ENCODE peak calls at places on chromosomes 13 and 19, in four cellular contexts. R is heart right ventricle, N is Calu3, D is tibial nerve. P is an unnamed sample.

GRCh38 chr13:112643759-112644459 is 45.9 kb upstream of the ATP11A start:
- DNase-seq in R (no peak), N (peak), D (no peak), P (no peak)

GRCh38 chr19:2371656-2372055 is 11.6 kb downstream of the TMPRSS9 start:
- DNase-seq in D (no peak), N (no peak), R (no peak), P (no peak)

GRCh38 chr13:59094149-59094548 is 1069.6 kb downstream of the DIAPH3 start:
- DNase-seq in D (no peak), N (no peak), R (no peak), P (no peak)

GRCh38 chr19:55503447-55504251 is 15.4 kb downstream of the SSC5D start:
- DNase-seq in D (peak), R (peak), N (peak), P (peak)

GRCh38 chr13:42894765-42895181 is 97.3 kb downstream of the EPSTI1 start:
- DNase-seq in R (no peak), N (no peak), D (no peak), P (no peak)

GRCh38 chr19:55178781-55179569 is 1.1 kb downstream of the SYT5 start:
- DNase-seq in R (peak), D (peak), N (peak), P (peak)

GRCh38 chr19:56091751-56092546 is 29.1 kb downstream of the ZNF787 start:
- DNase-seq in N (peak), R (no peak), D (no peak), P (no peak)

GRCh38 chr19:57560049-57560491 is 407 bp upstream of the ZNF550 start:
- DNase-seq in N (no peak), R (peak), D (no peak), P (no peak)

GRCh38 chr19:39411006-39411831 is 1.2 kb upstream of the PLEKHG2 start:
- DNase-seq in N (peak), D (peak), R (no peak), P (peak)

GRCh38 chr13:114077938-114078335 is 54.5 kb downstream of the RASA3 start:
- DNase-seq in R (no peak), D (no peak), N (no peak), P (no peak)

GRCh38 chr13:27826379-27827353 is 34.4 kb downstream of the GSX1 start:
- DNase-seq in D (peak), N (peak), R (peak), P (peak)

GRCh38 chr13:63337041-63337440 is 1921.4 kb upstream of the PCDH20 start:
- DNase-seq in N (no peak), D (no peak), R (no peak), P (no peak)

GRCh38 chr19:50322931-50323781 is 6.0 kb downstream of the KCNC3 start:
- DNase-seq in N (no peak), R (no peak), D (no peak), P (no peak)

GRCh38 chr13:99610702-99611289 is 109.5 kb downstream of the TM9SF2 start:
- DNase-seq in R (no peak), D (no peak), N (no peak), P (no peak)

GRCh38 chr13:26255717-26256277 is 1.9 kb downstream of the CDK8 start:
- DNase-seq in N (no peak), D (no peak), R (no peak), P (no peak)

GRCh38 chr19:22882797-22883196 is 50.7 kb downstream of the ZNF723 start:
- DNase-seq in D (peak), N (no peak), R (no peak), P (no peak)

GRCh38 chr19:5403968-5404640 is 51.1 kb upstream of the ZNRF4 start:
- DNase-seq in D (peak), R (peak), N (peak), P (peak)

DNA sequence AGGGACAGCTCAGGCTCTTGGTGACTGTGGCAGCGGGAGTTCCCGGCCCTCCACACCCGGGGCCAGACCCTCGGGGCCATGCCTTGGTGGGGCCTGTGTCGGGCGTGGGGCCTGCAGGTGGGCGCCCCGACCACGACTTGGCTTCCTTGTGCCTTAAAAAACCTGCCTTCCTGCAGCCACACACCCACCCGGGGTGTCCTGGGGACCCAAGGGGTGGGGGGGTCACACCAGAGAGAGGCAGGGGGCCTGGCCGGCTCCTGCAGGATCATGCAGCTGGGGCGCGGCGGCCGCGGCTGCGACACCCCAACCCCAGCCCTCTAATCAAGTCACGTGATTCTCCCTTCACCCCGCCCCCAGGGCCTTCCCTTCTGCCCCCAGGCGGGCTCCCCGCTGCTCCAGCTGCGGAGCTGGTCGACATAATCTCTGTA is 10.7 kb downstream of the PLPPR3 start:
- DNase-seq in R (no peak), N (no peak), D (no peak), P (no peak)
- TF ChIP-seq CTCF in R (no peak), N (no peak), D (no peak), P (no peak)

DNA sequence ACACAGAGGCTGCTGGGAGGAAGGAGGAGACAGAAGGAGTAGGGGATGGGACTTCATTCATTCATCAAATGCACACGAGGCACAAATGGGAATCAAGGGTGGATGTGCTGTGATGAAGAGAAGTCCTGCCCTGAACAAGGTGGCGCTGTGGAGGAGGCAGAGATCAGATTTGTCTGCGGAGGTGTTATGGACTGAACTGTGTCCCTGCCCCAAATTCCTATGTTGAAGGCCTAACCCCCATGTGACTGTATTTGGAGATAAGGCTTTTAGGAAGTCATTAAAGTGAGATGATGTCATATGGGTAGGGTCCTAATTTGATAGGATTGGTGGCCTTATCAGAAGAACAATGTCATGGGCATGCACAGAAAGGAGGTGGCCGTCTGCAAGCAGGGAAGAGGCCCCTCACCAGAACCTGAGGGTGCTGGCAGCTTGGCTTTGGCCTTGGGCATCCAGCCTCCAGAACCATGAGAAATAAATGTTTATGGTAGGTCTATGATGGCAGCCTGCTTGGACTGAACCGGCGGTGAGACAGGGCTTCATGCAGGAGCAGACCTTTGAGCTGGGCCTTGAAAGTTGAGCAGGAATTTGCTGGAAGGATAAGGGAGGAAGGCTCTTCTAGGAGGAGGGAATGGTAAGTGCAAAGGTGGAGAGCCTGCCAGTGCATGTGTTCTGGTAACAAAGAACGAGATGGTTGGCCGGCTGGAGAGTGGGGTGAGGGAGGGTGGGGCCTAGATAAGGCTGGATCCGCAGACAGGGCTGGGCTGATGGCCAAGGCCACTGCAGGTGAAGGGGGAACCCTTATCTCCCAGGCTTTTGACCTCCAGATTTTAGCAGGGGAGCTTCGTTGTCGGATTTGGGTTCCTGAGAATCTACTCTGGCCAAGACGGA is 2.7 kb upstream of the CEBPA start:
- DNase-seq in N (no peak), D (no peak), R (no peak), P (no peak)
- TF ChIP-seq CTCF in N (no peak), D (no peak), R (no peak), P (no peak)

GRCh38 chr13:107867701-107868661 is 347.4 kb downstream of the LIG4 start:
- DNase-seq in D (no peak), R (peak), N (peak), P (no peak)
- TF ChIP-seq CTCF in D (no peak), R (peak), N (no peak), P (no peak)

GRCh38 chr13:77337159-77337558 is 10.3 kb upstream of the MYCBP2 start:
- DNase-seq in D (no peak), N (no peak), R (no peak), P (no peak)
- TF ChIP-seq CTCF in D (no peak), N (no peak), R (no peak), P (no peak)

DNA sequence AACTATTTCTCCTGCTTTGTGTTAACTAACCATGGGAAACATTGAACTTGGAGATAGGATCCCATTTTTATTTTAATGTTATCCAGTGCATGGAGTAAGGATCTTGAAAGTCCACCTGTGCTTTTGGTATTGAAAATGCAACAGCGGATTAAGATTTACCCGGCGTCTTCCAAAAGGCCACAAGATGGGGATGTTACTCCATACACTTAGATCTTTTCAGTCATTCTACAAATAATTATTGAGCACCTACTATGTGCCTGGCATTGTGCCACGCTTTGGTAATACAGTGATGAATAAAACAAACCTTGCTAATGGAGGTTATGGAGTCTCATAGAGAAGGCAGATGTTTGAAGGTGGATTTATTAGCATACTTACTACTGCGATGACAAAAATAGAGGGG is 56.9 kb downstream of the RFC3 start:
- DNase-seq in D (no peak), R (no peak), N (no peak), P (no peak)
- TF ChIP-seq CTCF in D (no peak), R (no peak), N (no peak), P (no peak)

DNA sequence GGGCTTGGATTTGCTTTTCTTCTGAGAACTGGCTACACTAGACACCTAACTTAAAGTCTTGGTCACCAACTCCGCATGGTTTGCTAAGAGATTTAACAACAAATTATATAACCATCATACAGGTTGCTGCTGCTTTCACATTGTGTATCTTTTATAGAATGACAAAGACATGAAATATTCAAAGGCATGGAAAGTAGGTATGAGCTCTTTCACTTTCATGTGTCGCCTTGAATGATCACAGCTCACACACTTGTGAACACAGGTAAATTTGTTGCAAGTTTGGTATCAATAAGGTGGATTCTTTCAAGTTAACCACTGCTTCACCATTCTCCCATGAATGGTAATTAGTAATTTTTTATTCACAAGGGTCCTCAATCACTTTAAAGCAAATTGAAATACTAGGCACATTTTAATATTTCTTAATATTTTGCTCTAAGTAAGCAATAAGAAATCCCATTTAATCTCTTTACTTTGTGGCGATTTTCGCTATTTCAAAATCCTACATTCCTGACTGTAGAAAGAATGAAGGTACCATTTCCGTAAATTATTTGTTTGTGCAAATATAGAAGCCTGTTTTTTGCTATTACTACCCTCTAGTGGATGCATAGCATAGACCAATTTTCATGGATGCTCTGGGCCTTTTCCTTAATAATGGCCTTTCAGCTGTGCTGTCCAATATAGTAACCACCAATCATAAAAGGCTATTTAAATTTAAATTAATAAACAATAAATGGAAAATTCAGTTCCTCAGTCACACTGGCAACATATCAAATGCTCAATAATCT is 45.5 kb upstream of the FREM2 start:
- DNase-seq in R (no peak), D (no peak), N (no peak), P (no peak)
- TF ChIP-seq CTCF in R (no peak), D (no peak), N (no peak), P (no peak)

GRCh38 chr13:31850041-31850440 is 110.7 kb downstream of the RXFP2 start:
- DNase-seq in D (no peak), N (no peak), R (no peak), P (no peak)

GRCh38 chr13:31848621-31849020 is 109.3 kb downstream of the RXFP2 start:
- DNase-seq in N (no peak), R (no peak), D (no peak), P (no peak)

GRCh38 chr13:31846984-31847752 is 107.8 kb downstream of the RXFP2 start:
- DNase-seq in D (no peak), R (no peak), N (no peak), P (no peak)

GRCh38 chr13:31846182-31846938 is 107.0 kb downstream of the RXFP2 start:
- DNase-seq in D (peak), N (peak), R (peak), P (peak)

GRCh38 chr13:31851201-31851600 is 111.9 kb downstream of the RXFP2 start:
- DNase-seq in D (no peak), R (no peak), N (no peak), P (no peak)
- TF ChIP-seq CTCF in D (no peak), R (no peak), N (no peak), P (no peak)

GRCh38 chr19:54109651-54110050 is 5.8 kb downstream of the TFPT start:
- DNase-seq in D (no peak), N (no peak), R (no peak), P (no peak)

GRCh38 chr19:54108496-54108895 is 5.8 kb downstream of the NDUFA3 start:
- DNase-seq in R (no peak), D (no peak), N (no peak), P (no peak)

GRCh38 chr19:54115071-54116063 is at the start of the genes PRPF31 and TFPT:
- DNase-seq in N (peak), R (peak), D (peak), P (peak)

GRCh38 chr19:54114340-54114826 is 1.1 kb downstream of the TFPT start:
- DNase-seq in D (no peak), R (peak), N (peak), P (no peak)
- TF ChIP-seq CTCF in D (no peak), R (no peak), N (no peak), P (no peak)

GRCh38 chr19:9945319-9945966 is 9.1 kb upstream of the OLFM2 start:
- DNase-seq in D (peak), N (no peak), R (peak), P (no peak)
- TF ChIP-seq CTCF in D (no peak), N (no peak), R (peak), P (no peak)

GRCh38 chr19:18013621-18014111 is 5.7 kb downstream of the ARRDC2 start:
- DNase-seq in N (no peak), R (no peak), D (no peak), P (no peak)

GRCh38 chr19:18017275-18018083 is 9.5 kb downstream of the ARRDC2 start:
- DNase-seq in N (no peak), R (no peak), D (no peak), P (no peak)

GRCh38 chr19:18010149-18010548 is 2.2 kb downstream of the ARRDC2 start:
- DNase-seq in D (no peak), N (no peak), R (no peak), P (no peak)

GRCh38 chr19:18013210-18013609 is 5.2 kb downstream of the ARRDC2 start:
- DNase-seq in N (no peak), R (no peak), D (no peak), P (no peak)

GRCh38 chr19:18014197-18014596 is 6.2 kb downstream of the ARRDC2 start:
- DNase-seq in N (no peak), R (no peak), D (no peak), P (no peak)
- TF ChIP-seq CTCF in N (no peak), R (no peak), D (no peak), P (no peak)

P was measured in activated B cell treated with CpG ODN at 0.5 μM for 24 hours.